ENCODE peak calls at places on chromosomes 7 and 10, in six cellular contexts. G, Q, Y, M, O and X are unnamed samples.

GRCh38 chr10:52216852-52217251 is 97.2 kb upstream of the DKK1 start:
- DNase-seq in Q (no peak), M (peak), G (no peak), Y (no peak), O (no peak), X (no peak)

GRCh38 chr7:80634505-80634904 is 3.9 kb upstream of the CD36 start:
- DNase-seq in O (no peak), G (no peak), Q (no peak), Y (peak), M (peak), X (no peak)

GRCh38 chr7:151081170-151082101 is 827 bp upstream of the FASTK start:
- DNase-seq in O (peak), M (no peak), Y (no peak), G (no peak), Q (no peak), X (no peak)

GRCh38 chr10:92640110-92640509 is 47.2 kb downstream of the KIF11 start:
- DNase-seq in Y (peak), M (peak), O (no peak), Q (no peak), G (no peak), X (no peak)

GRCh38 chr10:62779487-62780248 is 24.9 kb upstream of the ADO start:
- DNase-seq in O (no peak), Y (no peak), G (no peak), Q (no peak), M (no peak), X (no peak)

GRCh38 chr10:16509996-16510395 is 11.7 kb downstream of the C1QL3 start:
- DNase-seq in G (no peak), O (no peak), M (no peak), Q (no peak), Y (no peak), X (no peak)

GRCh38 chr10:131252586-131253276 is 58.8 kb downstream of the TCERG1L start:
- DNase-seq in Q (no peak), O (no peak), M (no peak), G (no peak), Y (no peak), X (no peak)

GRCh38 chr7:80403686-80404241 is 108.1 kb downstream of the GNAT3 start:
- DNase-seq in Y (no peak), O (no peak), Q (no peak), M (no peak), G (no peak), X (no peak)

GRCh38 chr7:17305387-17306171 is 7.1 kb downstream of the AHR start:
- DNase-seq in O (no peak), M (no peak), Y (no peak), G (no peak), Q (no peak), X (no peak)